ENCODE peak calls at places on chromosomes 16 and 17, in six cellular contexts. T, M, D, A, N and P are unnamed samples.

GRCh38 chr16:73172621-73173312 is 124.8 kb upstream of the ZFHX3 start:
- DNase-seq in M (peak), T (peak), N (peak), A (no peak), D (no peak), P (peak)

GRCh38 chr16:3045758-3046505 is 429 bp upstream of the MMP25 start:
- DNase-seq in D (no peak), A (no peak), T (peak), M (peak), N (no peak), P (no peak)

GRCh38 chr17:72342582-72343527 is 222.0 kb downstream of the SOX9 start:
- DNase-seq in T (no peak), M (peak), N (no peak), D (no peak), A (no peak), P (no peak)

GRCh38 chr17:20071824-20072691 is 62.9 kb downstream of the SPECC1 start:
- DNase-seq in M (no peak), N (no peak), D (no peak), T (no peak), A (no peak), P (no peak)

GRCh38 chr16:67533024-67533560 is 4.5 kb downstream of the RIPOR1 start:
- DNase-seq in T (no peak), D (no peak), M (no peak), A (no peak), N (no peak), P (no peak)

GRCh38 chr17:63282455-63282854 is 163.7 kb downstream of the CYB561 start:
- DNase-seq in D (no peak), M (no peak), T (no peak), N (no peak), A (no peak), P (no peak)

GRCh38 chr17:27457405-27457730 is 1.1 kb downstream of the KSR1 start:
- DNase-seq in N (no peak), T (no peak), A (peak), D (no peak), M (no peak), P (no peak)

GRCh38 chr17:27853121-27853520 is 40.0 kb downstream of the LYRM9 start:
- DNase-seq in N (no peak), D (no peak), M (no peak), A (no peak), T (no peak), P (no peak)

GRCh38 chr16:15493416-15494181 is 59.2 kb downstream of the BMERB1 start:
- DNase-seq in T (no peak), A (no peak), M (no peak), D (no peak), N (peak), P (peak)

GRCh38 chr17:15944720-15945492 is at the start of gene ADORA2B:
- DNase-seq in T (peak), A (peak), D (no peak), M (peak), N (peak), P (peak)
- H3K18ac ChIP-seq in T (peak), A (peak), D (peak), M (peak), N (peak), P (peak)

GRCh38 chr16:273547-274421 is 2.0 kb downstream of the RGS11 start:
- DNase-seq in N (no peak), M (no peak), T (no peak), D (no peak), A (no peak), P (no peak)
- H2BK15ac ChIP-seq in N (no peak), M (no peak), T (no peak), D (peak), A (peak), P (no peak)

DNA sequence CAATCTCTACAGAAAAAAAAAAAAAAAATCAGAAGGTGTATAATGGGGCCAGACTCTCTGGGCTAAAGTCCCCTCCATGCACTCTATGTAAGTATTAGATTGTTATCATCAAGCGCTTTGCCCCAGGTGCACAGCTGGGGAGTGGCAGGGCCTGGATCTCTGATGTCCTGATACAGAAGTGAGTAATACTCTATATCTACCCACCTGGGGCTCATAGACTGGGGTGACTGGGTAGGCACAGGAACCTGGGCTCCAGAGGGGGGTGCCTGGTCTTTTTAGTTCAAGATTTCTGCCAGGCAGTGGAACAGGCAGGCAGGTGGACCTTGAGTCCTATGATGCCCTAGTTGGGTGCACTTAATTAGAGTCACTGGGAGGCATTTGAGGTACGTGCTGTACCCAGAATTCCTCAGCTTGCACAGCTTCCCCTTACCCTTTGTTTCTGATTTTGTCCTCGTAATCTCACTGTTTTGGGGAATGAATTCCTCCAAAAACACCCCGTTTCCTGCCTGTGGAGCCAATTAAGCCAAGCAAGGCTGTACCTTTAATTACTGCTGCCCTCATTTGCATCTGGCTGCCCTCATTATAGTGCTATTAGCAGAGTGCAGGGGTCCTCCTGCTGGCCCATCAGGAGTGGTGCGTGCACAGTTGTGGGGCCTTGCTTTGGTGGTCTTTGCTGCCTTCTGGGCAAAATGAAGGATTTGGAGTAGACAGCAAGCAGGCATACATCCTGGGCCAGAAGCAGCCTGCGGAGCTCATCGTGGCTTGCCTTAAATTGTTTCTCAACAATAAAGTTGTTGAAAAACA is 239.0 kb downstream of the SNX29 start:
- DNase-seq in A (peak), D (peak), M (peak), T (peak), N (no peak), P (no peak)
- H3K18ac ChIP-seq in A (no peak), D (no peak), M (no peak), T (no peak), N (no peak), P (no peak)

GRCh38 chr16:65415460-65415859 is 293.6 kb upstream of the CDH11 start:
- DNase-seq in N (peak), T (no peak), M (peak), D (no peak), A (no peak), P (peak)
- H2BK15ac ChIP-seq in N (no peak), T (no peak), M (no peak), D (no peak), A (no peak), P (no peak)

GRCh38 chr16:11673091-11674000 is 5.1 kb downstream of the SNN start:
- DNase-seq in T (no peak), D (no peak), N (no peak), M (no peak), A (no peak), P (no peak)

GRCh38 chr16:11674001-11674817 is 6.0 kb downstream of the SNN start:
- DNase-seq in A (no peak), M (no peak), N (no peak), D (no peak), T (no peak), P (no peak)

GRCh38 chr16:11675561-11676511 is 7.6 kb downstream of the SNN start:
- DNase-seq in T (peak), D (no peak), M (peak), N (no peak), A (no peak), P (peak)

GRCh38 chr16:11676799-11677198 is 8.5 kb downstream of the SNN start:
- DNase-seq in N (no peak), D (no peak), M (no peak), A (no peak), T (no peak), P (no peak)

GRCh38 chr16:11674818-11675560 is 6.7 kb downstream of the SNN start:
- DNase-seq in M (no peak), T (no peak), A (no peak), N (peak), D (no peak), P (peak)
- H3K18ac ChIP-seq in M (no peak), T (no peak), A (no peak), N (no peak), D (no peak), P (no peak)

GRCh38 chr17:4920351-4921048 is 11.6 kb upstream of the GP1BA start:
- DNase-seq in M (no peak), D (no peak), N (peak), T (no peak), A (no peak), P (peak)
- H2BK15ac ChIP-seq in M (no peak), D (no peak), N (no peak), T (no peak), A (no peak), P (no peak)

DNA sequence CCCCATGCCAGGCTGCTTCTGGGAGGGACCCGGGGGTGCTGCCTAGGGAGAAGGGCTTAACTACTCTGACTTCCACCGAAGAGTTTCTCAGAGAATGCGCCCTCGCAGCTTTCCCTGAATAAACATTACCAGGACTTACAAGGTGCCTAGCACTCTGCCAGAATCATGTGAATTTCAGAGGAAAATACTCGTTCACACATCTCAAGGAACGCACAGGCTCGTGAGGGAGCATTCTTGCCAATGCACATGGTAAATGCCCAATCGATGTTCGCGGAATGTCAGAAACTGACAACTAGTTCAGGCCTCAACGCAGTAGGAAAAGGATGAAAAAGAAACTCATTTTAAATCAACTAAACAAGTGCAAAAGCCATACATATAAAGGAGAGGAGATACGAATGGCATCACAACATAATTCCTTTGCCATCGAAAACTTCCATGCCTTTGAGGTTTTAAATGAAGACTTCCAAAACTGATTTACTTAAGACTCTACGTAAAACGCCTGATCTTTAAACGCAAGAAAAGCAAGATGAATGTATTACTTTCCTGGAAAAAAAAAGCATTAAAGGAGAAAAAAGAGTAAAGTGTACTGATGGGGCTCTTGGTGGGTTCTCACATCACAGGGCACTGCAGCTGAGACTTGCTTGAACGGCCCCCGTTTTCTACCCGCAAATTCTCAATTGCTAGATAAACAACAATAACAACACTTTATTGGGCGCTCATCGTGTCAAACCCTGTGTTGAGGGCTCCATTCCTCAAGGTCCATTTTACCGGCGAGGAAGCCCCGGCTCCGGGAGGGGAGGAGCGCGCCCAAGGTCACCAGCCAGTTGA is 827 bp downstream of the CMC2 start:
- DNase-seq in M (peak), N (peak), T (no peak), A (no peak), D (no peak), P (peak)
- H3K18ac ChIP-seq in M (peak), N (no peak), T (no peak), A (no peak), D (no peak), P (no peak)

GRCh38 chr16:50711040-50711439 is 17.6 kb downstream of the NOD2 start:
- DNase-seq in D (no peak), N (no peak), T (no peak), A (no peak), M (no peak), P (no peak)
- H2BK15ac ChIP-seq in D (no peak), N (no peak), T (no peak), A (no peak), M (no peak), P (no peak)

GRCh38 chr17:44219126-44219635 is 294 bp downstream of the UBTF start:
- DNase-seq in M (peak), D (no peak), A (peak), N (peak), T (peak), P (peak)

GRCh38 chr17:44220211-44221071 is 966 bp upstream of the UBTF start:
- DNase-seq in N (peak), D (no peak), T (peak), A (peak), M (peak), P (peak)

GRCh38 chr17:44218344-44219125 is 940 bp downstream of the UBTF start:
- DNase-seq in D (no peak), M (peak), N (peak), T (peak), A (peak), P (peak)

GRCh38 chr17:44221072-44221861 is 1.8 kb upstream of the UBTF start:
- DNase-seq in N (peak), D (no peak), A (peak), M (peak), T (peak), P (peak)

DNA sequence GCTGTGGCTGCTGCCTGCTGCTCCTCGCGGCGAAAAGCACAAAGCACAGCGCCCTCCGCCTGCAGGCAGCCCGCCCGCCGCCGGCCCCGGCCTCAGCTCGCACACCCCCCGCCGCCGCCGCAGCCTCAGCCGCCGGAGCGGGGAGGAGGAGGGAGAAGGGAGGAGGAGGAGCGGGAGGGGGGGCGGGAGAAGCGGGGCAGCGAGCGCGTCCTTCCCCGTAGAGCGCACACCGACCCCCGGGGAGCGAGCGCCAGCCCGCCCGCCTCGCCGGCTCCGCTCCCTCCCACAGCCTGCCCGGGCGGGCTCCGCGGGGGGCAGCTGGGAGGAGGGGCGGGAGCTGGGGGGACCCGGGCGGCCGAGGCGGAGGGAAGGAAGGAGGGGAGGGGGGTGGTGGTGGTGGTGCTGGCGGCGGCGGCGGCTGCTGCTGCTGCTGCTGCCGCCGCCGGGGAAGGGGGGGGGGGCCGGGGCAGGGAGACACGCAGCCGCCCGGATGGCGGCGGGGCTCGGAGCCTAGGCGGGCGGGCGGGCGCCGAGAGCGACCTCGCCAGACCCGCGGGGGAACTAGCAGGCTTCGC is at the start of gene UBTF:
- DNase-seq in N (peak), T (peak), D (no peak), A (peak), M (peak), P (peak)
- H3K18ac ChIP-seq in N (peak), T (peak), D (peak), A (peak), M (peak), P (peak)

GRCh38 chr17:50165867-50166517 is at the start of gene SGCA:
- DNase-seq in D (no peak), N (no peak), T (no peak), A (no peak), M (no peak), P (no peak)

GRCh38 chr17:50166518-50167181 is 845 bp downstream of the SGCA start:
- DNase-seq in A (no peak), T (no peak), M (no peak), N (no peak), D (no peak), P (no peak)

GRCh38 chr17:50169121-50169764 is 3.4 kb downstream of the SGCA start:
- DNase-seq in D (no peak), N (peak), M (peak), T (peak), A (peak), P (peak)

GRCh38 chr17:50168319-50168718 is 2.5 kb downstream of the SGCA start:
- DNase-seq in D (no peak), A (no peak), N (no peak), T (no peak), M (no peak), P (no peak)

DNA sequence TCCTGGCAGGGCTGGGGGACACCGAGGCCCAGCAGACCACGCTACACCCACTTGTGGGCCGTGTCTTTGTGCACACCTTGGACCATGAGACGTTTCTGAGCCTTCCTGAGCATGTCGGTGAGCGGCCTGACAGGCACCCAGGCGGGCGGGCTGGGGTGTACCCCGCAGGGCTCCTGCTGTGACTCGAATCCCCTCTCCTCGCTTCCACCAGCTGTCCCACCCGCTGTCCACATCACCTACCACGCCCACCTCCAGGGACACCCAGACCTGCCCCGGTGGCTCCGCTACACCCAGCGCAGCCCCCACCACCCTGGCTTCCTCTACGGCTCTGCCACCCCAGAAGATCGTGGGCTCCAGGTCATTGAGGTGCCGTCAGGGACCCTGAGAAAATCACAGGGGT is 1.6 kb downstream of the SGCA start:
- DNase-seq in M (no peak), N (no peak), D (no peak), T (no peak), A (no peak), P (no peak)
- H2BK15ac ChIP-seq in M (no peak), N (peak), D (no peak), T (no peak), A (peak), P (no peak)